ENCODE peak calls at places on chromosomes 13 and 19, in four cellular contexts. One of them, this sample, is unnamed.

GRCh38 chr19:15223649-15224371 is 8.4 kb downstream of the EPHX3 start:
- DNase-seq in IMR-90: no peak
- DNase-seq in fibroblast of the aortic adventitia: no peak
- DNase-seq in transverse colon: no peak
- DNase-seq in this sample: no peak

GRCh38 chr19:50313812-50314536 is 15.2 kb downstream of the KCNC3 start:
- DNase-seq in transverse colon: no peak
- DNase-seq in IMR-90: no peak
- DNase-seq in fibroblast of the aortic adventitia: no peak
- DNase-seq in this sample: no peak

GRCh38 chr19:45995715-45996385 is 583 bp downstream of the CCDC61 start:
- DNase-seq in IMR-90: peak
- DNase-seq in transverse colon: no peak
- DNase-seq in fibroblast of the aortic adventitia: peak
- DNase-seq in this sample: no peak

GRCh38 chr13:111658150-111659100 is 338.0 kb downstream of the TEX29 start:
- DNase-seq in transverse colon: no peak
- DNase-seq in IMR-90: no peak
- DNase-seq in fibroblast of the aortic adventitia: no peak
- DNase-seq in this sample: no peak

GRCh38 chr13:76307157-76307556 is 579.0 kb downstream of the KCTD12 start:
- DNase-seq in fibroblast of the aortic adventitia: peak
- DNase-seq in transverse colon: no peak
- DNase-seq in IMR-90: peak
- DNase-seq in this sample: no peak

GRCh38 chr19:17553256-17553655 is 2.2 kb upstream of the COLGALT1 start:
- DNase-seq in transverse colon: peak
- DNase-seq in fibroblast of the aortic adventitia: peak
- DNase-seq in IMR-90: peak
- DNase-seq in this sample: peak

GRCh38 chr19:49019242-49019932 is 2.5 kb upstream of the LHB start:
- DNase-seq in fibroblast of the aortic adventitia: no peak
- DNase-seq in transverse colon: peak
- DNase-seq in IMR-90: peak
- DNase-seq in this sample: peak

GRCh38 chr19:44741258-44741731 is 7.2 kb upstream of the BCL3 start:
- DNase-seq in fibroblast of the aortic adventitia: peak
- DNase-seq in IMR-90: no peak
- DNase-seq in transverse colon: peak
- DNase-seq in this sample: no peak

GRCh38 chr19:34145741-34146202 is 26.5 kb upstream of the LSM14A start:
- DNase-seq in fibroblast of the aortic adventitia: peak
- DNase-seq in transverse colon: peak
- DNase-seq in IMR-90: peak
- DNase-seq in this sample: peak

GRCh38 chr13:22063416-22064124 is 392.7 kb downstream of the FGF9 start:
- DNase-seq in fibroblast of the aortic adventitia: no peak
- DNase-seq in transverse colon: no peak
- DNase-seq in IMR-90: no peak
- DNase-seq in this sample: no peak

GRCh38 chr19:1102407-1103106 is 1.2 kb upstream of the GPX4 start:
- DNase-seq in fibroblast of the aortic adventitia: peak
- DNase-seq in transverse colon: peak
- DNase-seq in IMR-90: peak
- DNase-seq in this sample: peak

GRCh38 chr13:30880756-30881155 is 25.3 kb upstream of the MEDAG start:
- DNase-seq in fibroblast of the aortic adventitia: peak
- DNase-seq in transverse colon: no peak
- DNase-seq in IMR-90: peak
- DNase-seq in this sample: peak

GRCh38 chr19:2815923-2816322 is 3.7 kb upstream of the ZNF554 start:
- DNase-seq in IMR-90: no peak
- DNase-seq in transverse colon: no peak
- DNase-seq in fibroblast of the aortic adventitia: no peak
- DNase-seq in this sample: no peak

GRCh38 chr13:101576977-101577376 is 124.5 kb downstream of the ITGBL1 start:
- DNase-seq in IMR-90: no peak
- DNase-seq in fibroblast of the aortic adventitia: no peak
- DNase-seq in transverse colon: no peak
- DNase-seq in this sample: no peak

GRCh38 chr19:42282810-42283247 is 13.8 kb downstream of the CIC start:
- DNase-seq in transverse colon: no peak
- DNase-seq in fibroblast of the aortic adventitia: no peak
- DNase-seq in IMR-90: no peak
- DNase-seq in this sample: no peak

GRCh38 chr19:15331419-15332310 is 674 bp downstream of the BRD4 start:
- DNase-seq in transverse colon: peak
- DNase-seq in IMR-90: no peak
- DNase-seq in fibroblast of the aortic adventitia: no peak
- DNase-seq in this sample: peak

GRCh38 chr13:73056054-73056962 is 2.5 kb upstream of the KLF5 start:
- DNase-seq in IMR-90: peak
- DNase-seq in transverse colon: no peak
- DNase-seq in fibroblast of the aortic adventitia: peak
- DNase-seq in this sample: peak

GRCh38 chr13:98303858-98304257 is 126.8 kb upstream of the RNF113B start:
- DNase-seq in IMR-90: no peak
- DNase-seq in fibroblast of the aortic adventitia: no peak
- DNase-seq in transverse colon: no peak
- DNase-seq in this sample: no peak

GRCh38 chr19:46955114-46955812 is 64.4 kb upstream of the NPAS1 start:
- DNase-seq in IMR-90: peak
- DNase-seq in fibroblast of the aortic adventitia: peak
- DNase-seq in transverse colon: no peak
- DNase-seq in this sample: no peak

GRCh38 chr19:49534632-49535385 is 7.0 kb downstream of the RCN3 start:
- DNase-seq in fibroblast of the aortic adventitia: no peak
- DNase-seq in transverse colon: no peak
- DNase-seq in IMR-90: no peak
- DNase-seq in this sample: no peak

GRCh38 chr19:18776288-18776594 is 14.9 kb downstream of the COMP start:
- DNase-seq in IMR-90: peak
- DNase-seq in transverse colon: no peak
- DNase-seq in fibroblast of the aortic adventitia: peak
- DNase-seq in this sample: peak

GRCh38 chr19:48498922-48499321 is 12.7 kb downstream of the LMTK3 start:
- DNase-seq in transverse colon: no peak
- DNase-seq in fibroblast of the aortic adventitia: no peak
- DNase-seq in IMR-90: no peak
- DNase-seq in this sample: no peak

GRCh38 chr19:51807925-51808324 is 13.0 kb downstream of the FPR3 start:
- DNase-seq in IMR-90: no peak
- DNase-seq in fibroblast of the aortic adventitia: no peak
- DNase-seq in transverse colon: no peak
- DNase-seq in this sample: no peak

GRCh38 chr13:59782696-59783095 is 381.0 kb downstream of the DIAPH3 start:
- DNase-seq in transverse colon: no peak
- DNase-seq in fibroblast of the aortic adventitia: no peak
- DNase-seq in IMR-90: no peak
- DNase-seq in this sample: no peak

GRCh38 chr19:33054623-33055022 is 10.1 kb downstream of the RHPN2 start:
- DNase-seq in IMR-90: no peak
- DNase-seq in fibroblast of the aortic adventitia: no peak
- DNase-seq in transverse colon: peak
- DNase-seq in this sample: no peak

GRCh38 chr19:46803555-46803954 is 15.2 kb upstream of the SLC1A5 start:
- DNase-seq in transverse colon: peak
- DNase-seq in IMR-90: no peak
- DNase-seq in fibroblast of the aortic adventitia: no peak
- DNase-seq in this sample: no peak

GRCh38 chr19:48737360-48737998 is 2.9 kb downstream of the RASIP1 start:
- DNase-seq in IMR-90: no peak
- DNase-seq in fibroblast of the aortic adventitia: no peak
- DNase-seq in transverse colon: no peak
- DNase-seq in this sample: no peak

GRCh38 chr13:20831933-20832332 is 58.2 kb upstream of the EEF1AKMT1 start:
- DNase-seq in IMR-90: no peak
- DNase-seq in transverse colon: no peak
- DNase-seq in fibroblast of the aortic adventitia: no peak
- DNase-seq in this sample: no peak

GRCh38 chr13:80376554-80376953 is 35.6 kb upstream of the SPRY2 start:
- DNase-seq in fibroblast of the aortic adventitia: no peak
- DNase-seq in transverse colon: no peak
- DNase-seq in IMR-90: no peak
- DNase-seq in this sample: no peak

GRCh38 chr19:11578342-11579142 is 1.1 kb upstream of the ACP5 start:
- DNase-seq in IMR-90: no peak
- DNase-seq in fibroblast of the aortic adventitia: no peak
- DNase-seq in transverse colon: peak
- DNase-seq in this sample: peak

GRCh38 chr13:42039457-42039945 is 8.9 kb upstream of the DGKH start:
- DNase-seq in transverse colon: no peak
- DNase-seq in IMR-90: no peak
- DNase-seq in fibroblast of the aortic adventitia: no peak
- DNase-seq in this sample: no peak

GRCh38 chr13:28492527-28493367 is 2.2 kb downstream of the FLT1 start:
- DNase-seq in transverse colon: no peak
- DNase-seq in fibroblast of the aortic adventitia: no peak
- DNase-seq in IMR-90: no peak
- DNase-seq in this sample: peak

GRCh38 chr13:73258396-73258795 is 199.6 kb downstream of the KLF5 start:
- DNase-seq in transverse colon: no peak
- DNase-seq in fibroblast of the aortic adventitia: no peak
- DNase-seq in IMR-90: peak
- DNase-seq in this sample: no peak

GRCh38 chr19:49118565-49119410 is at the start of gene C19orf73:
- DNase-seq in IMR-90: peak
- DNase-seq in fibroblast of the aortic adventitia: peak
- DNase-seq in transverse colon: peak
- DNase-seq in this sample: peak

GRCh38 chr13:76533251-76533650 is 353.0 kb downstream of the KCTD12 start:
- DNase-seq in IMR-90: peak
- DNase-seq in fibroblast of the aortic adventitia: no peak
- DNase-seq in transverse colon: no peak
- DNase-seq in this sample: peak

GRCh38 chr13:97235549-97236206 is 13.5 kb downstream of the MBNL2 start:
- DNase-seq in transverse colon: peak
- DNase-seq in fibroblast of the aortic adventitia: no peak
- DNase-seq in IMR-90: no peak
- DNase-seq in this sample: peak

GRCh38 chr19:58054792-58055482 is 4.1 kb upstream of the ZNF135 start:
- DNase-seq in IMR-90: peak
- DNase-seq in transverse colon: peak
- DNase-seq in fibroblast of the aortic adventitia: no peak
- DNase-seq in this sample: peak

GRCh38 chr19:1237027-1237659 is 662 bp downstream of the CBARP start:
- DNase-seq in fibroblast of the aortic adventitia: no peak
- DNase-seq in transverse colon: no peak
- DNase-seq in IMR-90: no peak
- DNase-seq in this sample: peak

GRCh38 chr13:37277007-37277406 is 171.5 kb upstream of the CSNK1A1L start:
- DNase-seq in IMR-90: no peak
- DNase-seq in transverse colon: no peak
- DNase-seq in fibroblast of the aortic adventitia: peak
- DNase-seq in this sample: no peak

DNA sequence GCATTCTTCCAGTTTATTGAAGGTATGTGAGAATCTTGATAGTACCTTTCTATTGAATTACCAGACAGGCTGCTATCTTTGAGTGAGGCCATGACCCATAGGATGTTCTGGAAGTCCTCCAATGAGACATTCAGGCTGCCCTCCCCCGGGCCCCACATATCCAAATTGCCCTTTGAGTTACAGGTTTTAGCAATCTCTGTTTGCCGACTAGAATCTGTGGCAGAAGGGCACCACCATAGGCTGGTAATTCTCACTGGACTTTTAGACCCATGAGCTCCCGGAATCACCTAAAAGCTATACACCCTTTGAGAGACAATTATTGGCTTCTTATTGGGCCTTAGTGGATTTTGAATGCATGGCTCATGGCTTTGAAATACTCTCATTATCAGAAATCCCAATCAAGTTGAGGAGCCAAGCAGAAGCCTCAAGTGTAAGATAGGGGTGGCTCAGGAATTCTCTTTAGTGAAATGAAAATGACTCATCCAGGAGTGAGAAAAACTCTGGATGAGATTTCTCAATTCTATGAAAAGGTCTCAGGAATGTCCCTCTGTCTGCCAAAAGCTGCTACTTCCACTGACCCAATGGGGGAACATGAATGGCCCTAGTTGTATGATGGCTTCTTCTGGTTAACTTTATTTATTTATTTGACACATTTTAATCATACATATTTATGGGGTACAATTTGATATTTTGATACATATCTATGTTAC is 172.1 kb upstream of the CSNK1A1L start:
- DNase-seq in IMR-90: peak
- DNase-seq in fibroblast of the aortic adventitia: peak
- DNase-seq in transverse colon: no peak
- DNase-seq in this sample: peak
- TF ChIP-seq CTCF in IMR-90: no peak
- TF ChIP-seq CTCF in fibroblast of the aortic adventitia: no peak
- TF ChIP-seq CTCF in transverse colon: no peak
- TF ChIP-seq CTCF in this sample: no peak

GRCh38 chr19:55254625-55254977 is 4.2 kb downstream of the PPP6R1 start:
- DNase-seq in IMR-90: no peak
- DNase-seq in transverse colon: no peak
- DNase-seq in fibroblast of the aortic adventitia: no peak
- DNase-seq in this sample: no peak
- H3K4me3 ChIP-seq in IMR-90: no peak
- H3K4me3 ChIP-seq in transverse colon: peak
- H3K4me3 ChIP-seq in fibroblast of the aortic adventitia: peak
- H3K4me3 ChIP-seq in this sample: no peak

GRCh38 chr13:46682015-46682414 is 114.9 kb downstream of the ESD start:
- DNase-seq in fibroblast of the aortic adventitia: no peak
- DNase-seq in IMR-90: no peak
- DNase-seq in transverse colon: no peak
- DNase-seq in this sample: no peak

GRCh38 chr13:46672338-46673090 is 119.5 kb downstream of the LRCH1 start:
- DNase-seq in IMR-90: no peak
- DNase-seq in fibroblast of the aortic adventitia: no peak
- DNase-seq in transverse colon: no peak
- DNase-seq in this sample: no peak

GRCh38 chr13:46675016-46675415 is 121.9 kb downstream of the ESD start:
- DNase-seq in transverse colon: no peak
- DNase-seq in IMR-90: no peak
- DNase-seq in fibroblast of the aortic adventitia: no peak
- DNase-seq in this sample: no peak

GRCh38 chr13:46679369-46680180 is 117.4 kb downstream of the ESD start:
- DNase-seq in fibroblast of the aortic adventitia: peak
- DNase-seq in IMR-90: peak
- DNase-seq in transverse colon: peak
- DNase-seq in this sample: peak

DNA sequence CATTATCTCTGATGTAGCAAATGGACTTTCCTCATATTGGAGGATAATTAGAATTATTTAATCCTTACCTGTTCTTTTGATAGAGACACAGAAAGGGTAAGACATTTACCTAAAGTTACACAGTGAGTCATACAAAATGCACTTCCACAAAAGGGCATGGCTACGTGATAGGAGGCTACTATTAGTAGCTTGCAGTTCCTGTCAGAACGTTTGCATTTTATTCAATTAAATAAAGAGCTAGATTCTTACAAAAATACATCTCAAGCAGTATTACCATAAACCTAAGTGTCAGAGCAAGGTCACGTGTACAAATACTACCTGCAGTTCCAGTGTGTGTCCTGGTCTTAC is 120.6 kb downstream of the ESD start:
- DNase-seq in IMR-90: no peak
- DNase-seq in fibroblast of the aortic adventitia: no peak
- DNase-seq in transverse colon: no peak
- DNase-seq in this sample: no peak
- TF ChIP-seq CTCF in IMR-90: no peak
- TF ChIP-seq CTCF in fibroblast of the aortic adventitia: no peak
- TF ChIP-seq CTCF in transverse colon: no peak
- TF ChIP-seq CTCF in this sample: no peak

GRCh38 chr13:83184150-83184475 is 698.2 kb downstream of the SLITRK1 start:
- DNase-seq in transverse colon: no peak
- DNase-seq in fibroblast of the aortic adventitia: no peak
- DNase-seq in IMR-90: no peak
- DNase-seq in this sample: no peak
- H3K4me3 ChIP-seq in transverse colon: no peak
- H3K4me3 ChIP-seq in fibroblast of the aortic adventitia: no peak
- H3K4me3 ChIP-seq in IMR-90: no peak
- H3K4me3 ChIP-seq in this sample: no peak

This sample was measured in foreskin fibroblast.